ENCODE peak calls at places on chromosome 6, in five cellular contexts. R is H9, J is trophoblast cell, Z is H1, N is mesenchymal stem cell. F is an unnamed sample.

GRCh38 chr6:3715285-3715684 is 36.2 kb downstream of the PXDC1 start:
- DNase-seq in J (no peak), R (no peak), N (no peak), Z (no peak), F (no peak)

GRCh38 chr6:7631466-7631865 is 41.5 kb downstream of the SNRNP48 start:
- DNase-seq in Z (no peak), R (no peak), N (no peak), J (no peak), F (no peak)

GRCh38 chr6:133128191-133128590 is 113.0 kb upstream of the EYA4 start:
- DNase-seq in J (no peak), Z (no peak), N (peak; percentile 7), R (no peak), F (no peak)

GRCh38 chr6:155541976-155542375 is 86.3 kb upstream of the NOX3 start:
- DNase-seq in R (no peak), J (no peak), N (no peak), Z (no peak), F (no peak)

GRCh38 chr6:126374372-126374771 is 34.5 kb downstream of the CENPW start:
- DNase-seq in R (no peak), Z (no peak), N (no peak), J (no peak), F (no peak)

GRCh38 chr6:159062965-159063364 is 18.2 kb upstream of the TAGAP start:
- DNase-seq in J (no peak), R (no peak), Z (no peak), N (no peak), F (no peak)

GRCh38 chr6:79672631-79673065 is 41.5 kb downstream of the SH3BGRL2 start:
- DNase-seq in Z (no peak), R (no peak), N (peak; percentile 33), J (no peak), F (no peak)

GRCh38 chr6:43972915-43973304 is 154.3 kb downstream of the MRPL14 start:
- DNase-seq in Z (no peak), N (peak; percentile 72), J (no peak), R (peak; percentile 16), F (no peak)

GRCh38 chr6:1251198-1252155 is 60.4 kb upstream of the FOXQ1 start:
- DNase-seq in N (peak; percentile 14), R (no peak), J (no peak), Z (no peak), F (no peak)

GRCh38 chr6:3867616-3868502 is 18.7 kb downstream of the FAM50B start:
- DNase-seq in J (no peak), N (no peak), R (no peak), Z (no peak), F (no peak)

GRCh38 chr6:122151768-122152167 is 247.7 kb upstream of the HSF2 start:
- DNase-seq in J (no peak), R (no peak), Z (no peak), N (no peak), F (no peak)

GRCh38 chr6:44381739-44382138 is 5.8 kb upstream of the CDC5L start:
- DNase-seq in R (no peak), Z (no peak), J (peak; percentile 5), N (no peak), F (no peak)

GRCh38 chr6:37680668-37681067 is 17.0 kb downstream of the MDGA1 start:
- DNase-seq in Z (no peak), R (no peak), J (no peak), N (no peak), F (no peak)

GRCh38 chr6:128725271-128726233 is 157.4 kb upstream of the LAMA2 start:
- DNase-seq in N (peak; percentile 45), R (no peak), Z (no peak), J (peak; percentile 38), F (peak; percentile 30)

GRCh38 chr6:85537055-85537494 is 56.6 kb downstream of the SNX14 start:
- DNase-seq in J (no peak), Z (no peak), R (no peak), N (peak; percentile 25), F (no peak)

GRCh38 chr6:33992191-33992590 is 153.7 kb downstream of the GRM4 start:
- DNase-seq in N (no peak), R (no peak), J (no peak), Z (peak; percentile 27), F (no peak)

GRCh38 chr6:36414481-36414880 is 27.0 kb upstream of the ETV7 start:
- DNase-seq in J (peak; percentile 63), R (no peak), Z (no peak), N (peak; percentile 8), F (no peak)

GRCh38 chr6:150638765-150639164 is 39.1 kb downstream of the PLEKHG1 start:
- DNase-seq in N (no peak), R (no peak), Z (no peak), J (no peak), F (no peak)

GRCh38 chr6:166277021-166277420 is 31.2 kb downstream of the PRR18 start:
- DNase-seq in R (no peak), N (peak; percentile 10), J (no peak), Z (no peak), F (no peak)

GRCh38 chr6:8819446-8819845 is 384.1 kb upstream of the SLC35B3 start:
- DNase-seq in J (no peak), R (no peak), Z (no peak), N (no peak), F (no peak)

GRCh38 chr6:166008441-166009369 is 158.9 kb downstream of the TBXT start:
- DNase-seq in R (peak; percentile 53), Z (peak; percentile 70), N (peak; percentile 84), J (no peak), F (no peak)

GRCh38 chr6:91509039-91509438 is 922.2 kb upstream of the MAP3K7 start:
- DNase-seq in J (no peak), Z (no peak), R (no peak), N (no peak), F (no peak)

GRCh38 chr6:22447191-22447590 is 122.2 kb upstream of the HDGFL1 start:
- DNase-seq in R (no peak), N (no peak), Z (no peak), J (no peak), F (no peak)

GRCh38 chr6:39850897-39851296 is 58.7 kb downstream of the DAAM2 start:
- DNase-seq in Z (no peak), J (no peak), R (no peak), N (peak; percentile 50), F (no peak)

GRCh38 chr6:140441256-140441655 is 1066.8 kb upstream of the CITED2 start:
- DNase-seq in N (peak; percentile 83), J (peak; percentile 66), R (peak; percentile 49), Z (peak; percentile 52), F (peak; percentile 48)

GRCh38 chr6:27870486-27870885 is 41.7 kb downstream of the OR2B2 start:
- DNase-seq in J (no peak), N (no peak), R (no peak), Z (no peak), F (no peak)

GRCh38 chr6:33901822-33902816 is 98.3 kb upstream of the MLN start:
- DNase-seq in J (no peak), R (no peak), N (no peak), Z (no peak), F (no peak)

GRCh38 chr6:109024368-109024767 is 70.3 kb downstream of the SESN1 start:
- DNase-seq in R (no peak), J (peak; percentile 3), Z (no peak), N (no peak), F (no peak)

GRCh38 chr6:81897793-81898192 is 145.3 kb upstream of the TENT5A start:
- DNase-seq in N (peak; percentile 62), Z (no peak), R (no peak), J (no peak), F (no peak)

GRCh38 chr6:43943781-43944250 is 173.8 kb downstream of the VEGFA start:
- DNase-seq in N (no peak), Z (no peak), J (no peak), R (peak; percentile 28), F (no peak)

GRCh38 chr6:6590530-6590929 is 2.0 kb downstream of the LY86 start:
- DNase-seq in J (no peak), N (no peak), R (no peak), Z (no peak), F (no peak)

GRCh38 chr6:6587696-6588063 is 840 bp upstream of the LY86 start:
- DNase-seq in N (no peak), J (no peak), R (no peak), Z (no peak), F (no peak)

GRCh38 chr6:6588064-6588923 is at the start of gene LY86:
- DNase-seq in J (no peak), Z (no peak), N (no peak), R (no peak), F (no peak)

GRCh38 chr6:6586671-6587526 is 1.6 kb upstream of the LY86 start:
- DNase-seq in N (no peak), R (no peak), Z (no peak), J (no peak), F (no peak)

GRCh38 chr6:6588924-6589696 is 590 bp downstream of the LY86 start:
- DNase-seq in N (no peak), J (no peak), Z (no peak), R (no peak), F (no peak)
- H3K27ac ChIP-seq in N (no peak overlapping the region), J (no peak overlapping the region), Z (no peak overlapping the region), R (no peak overlapping the region), F (no peak overlapping the region)

DNA sequence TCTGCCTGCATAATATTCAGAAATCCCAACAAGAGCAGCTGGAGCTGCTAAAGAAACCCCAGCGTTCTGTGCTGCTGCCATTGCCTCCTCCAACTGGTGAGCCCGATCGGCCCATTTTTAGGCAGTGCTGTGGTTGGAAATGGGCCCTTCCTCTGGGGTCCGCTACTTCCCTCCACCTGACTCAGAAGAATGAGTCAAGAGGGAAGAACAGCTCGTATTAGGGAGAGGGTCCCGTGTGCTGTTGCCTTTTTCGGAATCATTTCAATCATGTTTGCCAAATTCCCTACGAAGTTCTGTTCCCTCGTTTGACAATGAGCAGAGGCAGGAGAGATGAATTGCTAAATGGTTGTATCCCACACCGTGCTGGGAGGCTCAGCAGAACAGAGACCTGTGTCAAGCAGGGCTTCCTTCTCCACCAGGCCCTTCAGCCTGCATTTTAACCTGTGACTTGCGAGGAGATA is 38.4 kb downstream of the THBS2 start:
- DNase-seq in Z (no peak), N (no peak), R (no peak), J (no peak), F (no peak)
- H3K23ac ChIP-seq in Z (no peak overlapping the region), N (no peak overlapping the region), R (no peak overlapping the region), J (no peak overlapping the region), F (no peak overlapping the region)

GRCh38 chr6:96626749-96627353 is 63.9 kb downstream of the FHL5 start:
- DNase-seq in N (peak; percentile 61), R (no peak), Z (no peak), J (no peak), F (no peak)

GRCh38 chr6:96631248-96631647 is 68.3 kb downstream of the FHL5 start:
- DNase-seq in R (no peak), J (no peak), N (no peak), Z (no peak), F (no peak)
- H2BK12ac ChIP-seq in R (no peak overlapping the region), J (no peak overlapping the region), N (no peak overlapping the region), Z (no peak overlapping the region), F (no peak overlapping the region)

GRCh38 chr6:25472314-25472713 is 179.7 kb upstream of the SCGN start:
- DNase-seq in J (no peak), Z (no peak), N (no peak), R (no peak), F (no peak)
- H3K27ac ChIP-seq in J (no peak overlapping the region), Z (no peak overlapping the region), N (no peak overlapping the region), R (no peak overlapping the region), F (no peak overlapping the region)

DNA sequence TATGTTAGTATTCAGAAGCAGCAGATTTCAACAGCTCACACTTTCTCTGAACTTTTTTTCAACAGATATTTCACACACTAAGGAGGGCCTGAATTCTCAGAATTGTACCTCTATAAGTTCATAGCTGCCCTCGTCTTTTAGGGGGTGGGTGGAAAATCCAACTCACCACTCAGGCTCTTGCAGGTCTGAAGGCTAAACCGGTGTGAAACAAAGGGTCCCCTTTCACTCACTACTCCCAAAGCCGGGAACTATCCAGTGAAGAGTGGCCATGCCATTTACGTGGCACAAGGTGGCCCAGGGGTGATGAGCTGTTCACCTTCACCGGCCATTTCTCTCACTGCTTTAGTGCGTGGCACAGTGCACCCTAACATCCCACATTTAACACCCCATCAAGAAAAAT is 24.2 kb downstream of the TBC1D7 start:
- DNase-seq in J (no peak), R (no peak), N (peak; percentile 41), Z (peak; percentile 22), F (no peak)
- H3K23ac ChIP-seq in J (no peak overlapping the region), R (no peak overlapping the region), N (no peak overlapping the region), Z (no peak overlapping the region), F (no peak overlapping the region)

F was measured in neuronal stem cell.